ENCODE peak calls at places on chromosomes 16 and 17, in four cellular contexts. Z is left ventricle myocardium inferior, V is PC-9, D is small intestine. T is an unnamed sample.

GRCh38 chr16:1543085-1543896 is 9.8 kb downstream of the TMEM204 start:
- DNase-seq in Z (peak), V (peak), D (peak), T (peak)

GRCh38 chr16:35188288-35189155 is 1729.1 kb downstream of the TP53TG3F start:
- DNase-seq in Z (no peak), V (peak), D (no peak), T (no peak)

GRCh38 chr16:78396046-78396445 is 296.6 kb downstream of the WWOX start:
- DNase-seq in Z (no peak), V (no peak), D (no peak), T (no peak)

GRCh38 chr16:89395150-89396142 is 94.9 kb downstream of the ANKRD11 start:
- DNase-seq in Z (peak), V (peak), D (peak), T (peak)

GRCh38 chr17:75983501-75984181 is 4.6 kb downstream of the TEN1 start:
- DNase-seq in Z (no peak), V (peak), D (no peak), T (peak)

GRCh38 chr17:41860254-41860931 is 4.8 kb downstream of the KLHL11 start:
- DNase-seq in Z (no peak), V (no peak), D (no peak), T (no peak)

GRCh38 chr16:28304214-28304613 is 11.9 kb downstream of the SBK1 start:
- DNase-seq in Z (peak), V (peak), D (no peak), T (no peak)

GRCh38 chr16:78447164-78447563 is 347.7 kb downstream of the WWOX start:
- DNase-seq in Z (no peak), V (no peak), D (no peak), T (no peak)

GRCh38 chr16:87416826-87417471 is 24.8 kb downstream of the MAP1LC3B start:
- DNase-seq in Z (peak), V (peak), D (peak), T (peak)

GRCh38 chr17:48555183-48555615 is 10.3 kb upstream of the HOXB2 start:
- DNase-seq in Z (no peak), V (no peak), D (no peak), T (peak)

GRCh38 chr16:58716468-58716867 is 17.6 kb downstream of the GOT2 start:
- DNase-seq in Z (no peak), V (no peak), D (no peak), T (no peak)

GRCh38 chr16:71807905-71808592 is 585 bp downstream of the AP1G1 start:
- DNase-seq in Z (peak), V (no peak), D (peak), T (no peak)

GRCh38 chr17:42178817-42179216 is 2.1 kb downstream of the KCNH4 start:
- DNase-seq in Z (no peak), V (no peak), D (no peak), T (no peak)

GRCh38 chr17:47305302-47305923 is 18.3 kb upstream of the EFCAB13 start:
- DNase-seq in Z (no peak), V (peak), D (no peak), T (no peak)

GRCh38 chr16:31079342-31079944 is 5.2 kb downstream of the ZNF646 start:
- DNase-seq in Z (no peak), V (no peak), D (no peak), T (no peak)

GRCh38 chr16:64864232-64864803 is 257.5 kb downstream of the CDH11 start:
- DNase-seq in Z (no peak), V (no peak), D (no peak), T (no peak)

GRCh38 chr17:57639381-57639780 is 105.7 kb downstream of the CCDC182 start:
- DNase-seq in Z (no peak), V (no peak), D (no peak), T (no peak)

GRCh38 chr17:16491131-16491702 is 776 bp downstream of the LRRC75A start:
- DNase-seq in Z (no peak), V (peak), D (peak), T (no peak)

GRCh38 chr16:4684030-4684715 is 9.2 kb upstream of the NUDT16L1 start:
- DNase-seq in Z (no peak), V (no peak), D (no peak), T (no peak)

GRCh38 chr16:61579195-61579594 is 457.0 kb downstream of the CDH8 start:
- DNase-seq in Z (no peak), V (no peak), D (no peak), T (no peak)

GRCh38 chr16:51119576-51120288 is 31.3 kb downstream of the SALL1 start:
- DNase-seq in Z (no peak), V (no peak), D (peak), T (peak)

GRCh38 chr16:21158208-21159110 is at the start of gene LDAF1:
- DNase-seq in Z (peak), V (peak), D (peak), T (peak)

GRCh38 chr17:81123052-81124048 is 42.0 kb upstream of the PVALEF start:
- DNase-seq in Z (no peak), V (no peak), D (no peak), T (no peak)

GRCh38 chr16:88197481-88198456 is 185.0 kb upstream of the ZNF469 start:
- DNase-seq in Z (no peak), V (no peak), D (no peak), T (no peak)

GRCh38 chr16:89880477-89881367 is 7.3 kb downstream of the TCF25 start:
- DNase-seq in Z (no peak), V (no peak), D (no peak), T (no peak)

GRCh38 chr16:73143681-73144370 is 95.9 kb upstream of the ZFHX3 start:
- DNase-seq in Z (no peak), V (no peak), D (peak), T (no peak)

GRCh38 chr16:89049484-89050118 is 44.1 kb upstream of the ACSF3 start:
- DNase-seq in Z (peak), V (no peak), D (no peak), T (no peak)

GRCh38 chr17:16313159-16314090 is 39.8 kb downstream of the CENPV start:
- DNase-seq in Z (no peak), V (no peak), D (peak), T (no peak)

GRCh38 chr17:34487616-34488015 is 91.8 kb upstream of the TMEM132E start:
- DNase-seq in Z (no peak), V (no peak), D (no peak), T (no peak)
- H3K27ac ChIP-seq in Z (no peak), V (no peak), D (no peak), T (no peak)

GRCh38 chr17:64647817-64648216 is 14.3 kb downstream of the SMURF2 start:
- DNase-seq in Z (no peak), V (no peak), D (no peak), T (no peak)

GRCh38 chr17:64653325-64653984 is 8.7 kb downstream of the SMURF2 start:
- DNase-seq in Z (no peak), V (no peak), D (no peak), T (no peak)

GRCh38 chr17:64651889-64652288 is 10.2 kb downstream of the SMURF2 start:
- DNase-seq in Z (no peak), V (no peak), D (no peak), T (no peak)

GRCh38 chr17:64653985-64654355 is 8.1 kb downstream of the SMURF2 start:
- DNase-seq in Z (no peak), V (no peak), D (no peak), T (no peak)

DNA sequence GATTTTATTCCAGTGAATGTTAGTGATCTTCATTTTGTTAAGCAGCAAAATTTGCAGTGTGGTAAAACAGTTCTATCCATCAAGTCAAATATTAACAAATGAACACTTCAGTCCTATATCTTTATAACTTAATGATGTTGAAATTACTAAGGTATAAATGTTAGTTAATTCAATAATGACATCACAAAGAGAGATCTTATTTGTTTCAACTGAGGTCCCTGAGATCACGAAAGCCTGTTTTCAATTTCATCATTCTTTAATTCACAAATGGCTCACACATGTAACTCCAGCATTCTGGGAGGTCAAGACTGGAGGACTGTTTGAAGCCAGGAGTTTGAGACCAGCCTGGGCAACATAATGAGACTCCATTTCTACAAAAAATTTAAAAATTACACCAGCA is 13.9 kb downstream of the SMURF2 start:
- DNase-seq in Z (no peak), V (no peak), D (peak), T (no peak)
- H3K27ac ChIP-seq in Z (no peak), V (peak), D (no peak), T (no peak)

GRCh38 chr17:79926308-79927135 is 87.3 kb upstream of the CBX4 start:
- DNase-seq in Z (no peak), V (no peak), D (no peak), T (no peak)

GRCh38 chr17:79923974-79924638 is 84.9 kb upstream of the CBX4 start:
- DNase-seq in Z (no peak), V (peak), D (peak), T (no peak)

GRCh38 chr17:79926002-79926307 is 86.7 kb upstream of the CBX4 start:
- DNase-seq in Z (no peak), V (no peak), D (peak), T (no peak)

GRCh38 chr17:79924639-79924976 is 85.4 kb upstream of the CBX4 start:
- DNase-seq in Z (no peak), V (no peak), D (no peak), T (no peak)

DNA sequence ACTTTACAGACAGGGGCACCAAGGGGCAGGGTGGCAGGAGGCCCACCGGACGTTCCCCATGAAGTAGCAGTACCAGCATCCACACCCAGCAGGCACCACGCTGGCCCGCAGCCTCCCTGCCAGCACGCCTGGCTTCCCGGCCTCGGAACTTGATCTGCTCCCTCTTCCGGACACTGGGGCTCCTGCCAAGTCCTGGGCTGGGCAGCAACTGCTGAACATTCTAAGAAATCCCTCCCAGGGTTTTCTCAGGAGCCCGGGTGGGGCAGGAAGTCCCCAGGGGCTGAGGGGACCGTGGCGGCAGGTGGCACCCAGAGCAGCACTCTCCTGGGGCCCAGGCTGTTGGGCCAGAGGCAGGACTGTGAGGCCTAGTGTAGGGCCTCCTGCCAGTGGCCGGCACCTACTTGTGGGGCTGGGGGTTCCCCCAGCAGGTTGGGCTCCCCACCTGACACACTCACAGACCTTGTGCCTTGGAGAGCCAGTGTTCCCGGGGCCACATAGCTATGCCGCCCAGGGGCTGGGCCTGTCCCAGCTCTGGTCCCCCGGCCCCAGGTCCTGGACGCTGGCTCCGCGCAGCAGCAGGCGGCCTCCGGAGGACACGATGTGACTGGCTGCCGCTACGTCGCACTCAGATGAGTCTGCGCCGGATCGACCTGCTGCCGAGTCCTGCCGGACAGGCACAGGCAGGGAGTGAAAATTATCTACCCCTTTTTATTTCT is 86.2 kb upstream of the CBX4 start:
- DNase-seq in Z (peak), V (peak), D (peak), T (no peak)
- H3K27ac ChIP-seq in Z (no peak), V (no peak), D (no peak), T (no peak)

DNA sequence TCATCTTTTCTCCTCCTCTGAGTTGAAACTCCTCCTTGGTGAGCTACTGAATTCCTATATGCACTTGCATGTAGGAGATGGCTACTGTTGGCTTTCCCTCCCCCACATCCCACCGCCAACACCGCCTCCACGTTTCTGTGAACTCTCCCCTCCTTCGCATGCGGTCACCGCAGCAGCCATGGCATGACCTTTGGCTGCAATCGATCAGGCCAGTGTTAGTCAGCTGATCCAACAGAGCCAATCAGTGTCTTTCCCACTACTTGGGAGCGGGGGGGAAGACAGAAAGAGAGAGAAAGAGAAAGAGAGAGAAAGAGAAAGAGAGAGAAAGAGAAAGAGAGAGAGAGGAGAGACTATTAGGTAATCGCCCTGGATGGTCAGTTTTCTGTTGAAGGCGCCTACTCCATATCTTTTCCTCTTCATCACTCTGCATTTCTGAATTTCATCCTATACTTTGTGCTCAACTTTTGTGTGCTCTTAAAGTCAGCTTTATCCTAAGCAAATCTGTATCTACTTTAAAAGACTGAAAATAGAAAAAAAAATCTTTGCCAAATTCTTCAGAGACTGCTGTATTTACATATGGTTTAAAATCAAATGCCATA is 22.7 kb downstream of the ASGR1 start:
- DNase-seq in Z (no peak), V (no peak), D (peak), T (no peak)
- H3K27ac ChIP-seq in Z (no peak), V (no peak), D (no peak), T (no peak)

GRCh38 chr16:24328835-24329418 is 72.8 kb downstream of the CACNG3 start:
- DNase-seq in Z (no peak), V (no peak), D (no peak), T (no peak)
- H3K27ac ChIP-seq in Z (no peak), V (no peak), D (no peak), T (no peak)

GRCh38 chr17:9121186-9121820 is 100.0 kb downstream of the NTN1 start:
- DNase-seq in Z (no peak), V (no peak), D (no peak), T (peak)

GRCh38 chr17:9125722-9126121 is 104.4 kb downstream of the NTN1 start:
- DNase-seq in Z (no peak), V (no peak), D (no peak), T (no peak)

GRCh38 chr17:9120471-9120870 is 99.2 kb downstream of the NTN1 start:
- DNase-seq in Z (no peak), V (no peak), D (no peak), T (no peak)

GRCh38 chr17:9124554-9124935 is 103.2 kb downstream of the NTN1 start:
- DNase-seq in Z (no peak), V (no peak), D (no peak), T (no peak)

GRCh38 chr17:9123594-9124553 is 102.6 kb downstream of the NTN1 start:
- DNase-seq in Z (no peak), V (no peak), D (no peak), T (no peak)
- H3K27ac ChIP-seq in Z (no peak), V (no peak), D (no peak), T (no peak)

DNA sequence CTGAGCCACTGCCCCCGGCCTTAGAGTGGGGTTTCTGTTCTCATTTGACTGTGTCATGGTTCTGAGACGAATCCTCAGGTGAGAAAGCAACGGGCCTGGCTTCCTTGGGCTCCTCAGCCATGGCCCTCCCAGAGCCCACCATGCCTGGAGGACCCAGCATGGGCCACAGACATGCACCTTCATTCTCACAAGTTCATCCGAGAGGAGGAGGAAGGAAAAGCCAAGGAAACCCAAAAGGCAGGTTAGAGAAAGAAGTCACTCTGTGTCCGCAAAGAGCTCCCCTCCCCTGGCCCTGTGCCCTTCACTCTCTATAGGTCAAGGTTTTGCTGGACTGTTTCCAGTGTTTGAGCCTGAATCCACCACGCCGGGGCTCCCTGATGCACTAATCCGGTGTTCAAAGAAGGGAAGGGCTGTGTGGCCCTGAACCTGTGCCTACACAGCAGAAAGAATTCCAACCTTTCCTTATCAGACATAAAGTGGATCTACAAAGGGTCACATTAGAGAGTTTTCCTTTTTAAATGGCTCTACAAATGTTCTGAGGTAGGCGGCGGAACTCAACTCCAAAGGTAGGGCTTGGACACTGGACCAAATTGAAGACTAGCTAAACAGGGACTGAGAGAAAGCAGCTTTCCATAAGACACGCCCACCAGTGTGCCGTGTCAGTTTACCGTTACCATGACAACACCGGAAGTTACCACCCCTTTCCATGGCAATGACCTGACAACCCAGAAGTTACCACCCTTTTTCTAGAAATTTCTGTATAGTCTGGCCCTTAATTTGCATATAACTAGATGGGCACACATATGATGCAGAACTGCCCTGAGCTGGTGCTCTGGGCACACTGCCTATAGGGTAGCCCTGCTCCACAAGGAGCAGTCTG is 15.9 kb upstream of the PECAM1 start:
- DNase-seq in Z (no peak), V (no peak), D (no peak), T (no peak)
- H3K27ac ChIP-seq in Z (no peak), V (peak), D (no peak), T (no peak)

DNA sequence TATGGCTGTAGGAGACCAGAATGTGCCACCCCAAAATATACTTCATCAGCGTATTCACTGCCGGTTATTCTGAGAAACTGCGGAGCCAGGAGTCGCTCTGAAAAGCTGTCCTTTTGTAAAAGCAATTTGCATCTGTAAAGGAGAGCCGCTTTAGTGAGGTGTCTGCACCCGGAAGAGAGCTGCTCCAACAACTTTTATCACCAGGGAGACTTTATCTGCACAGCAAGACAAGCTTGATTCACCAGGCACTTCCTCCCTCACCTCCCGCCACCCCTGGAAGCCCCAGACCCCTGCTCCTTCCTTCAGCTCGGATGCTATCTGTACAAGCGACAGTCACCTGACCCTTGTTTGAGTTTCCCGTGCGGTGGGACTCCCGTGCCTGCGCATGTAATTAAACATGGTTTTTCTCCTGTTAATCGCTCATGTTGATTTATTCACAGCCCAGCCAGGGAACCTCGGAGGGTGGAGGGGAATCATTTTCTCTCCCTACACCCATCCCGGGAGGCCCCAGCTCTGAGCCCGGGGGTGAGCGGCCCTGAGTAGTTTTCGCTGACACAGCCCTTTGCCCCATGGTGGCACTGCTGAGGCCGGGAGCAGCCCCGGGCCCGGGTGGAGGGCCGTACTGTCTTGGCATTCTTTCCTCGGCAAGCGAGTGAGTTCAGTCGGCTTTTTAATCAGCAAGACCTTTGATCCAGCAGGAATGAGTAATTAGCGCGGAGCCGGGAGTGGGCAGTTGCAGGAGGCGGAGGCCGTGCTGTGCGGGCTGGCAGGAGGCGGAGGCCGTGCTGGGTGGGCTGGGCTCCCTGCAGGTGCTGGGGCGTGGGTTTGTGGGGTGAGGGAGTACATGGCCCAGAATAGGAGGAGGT is 222.7 kb upstream of the CIBAR2 start:
- DNase-seq in Z (no peak), V (peak), D (peak), T (no peak)
- H3K27ac ChIP-seq in Z (no peak), V (peak), D (peak), T (no peak)

GRCh38 chr17:49579522-49579921 is 3.9 kb downstream of the NXPH3 start:
- DNase-seq in Z (no peak), V (no peak), D (no peak), T (no peak)
- H3K27ac ChIP-seq in Z (no peak), V (no peak), D (no peak), T (peak)

GRCh38 chr17:27535178-27535928 is 79.1 kb downstream of the KSR1 start:
- DNase-seq in Z (no peak), V (no peak), D (peak), T (no peak)
- H3K27ac ChIP-seq in Z (no peak), V (no peak), D (peak), T (peak)